ENCODE peak calls at places on chromosome 12, in five cellular contexts. One of them, this sample, is unnamed.

GRCh38 chr12:15996948-15997347 is 85.8 kb downstream of the DERA start:
- DNase-seq in upper lobe of left lung: no peak
- DNase-seq in PC-3: no peak
- DNase-seq in fibroblast of lung: no peak
- DNase-seq in endothelial cell of umbilical vein: no peak
- DNase-seq in this sample: no peak

GRCh38 chr12:131850856-131851559 is 22.8 kb downstream of the MMP17 start:
- DNase-seq in upper lobe of left lung: peak
- DNase-seq in PC-3: no peak
- DNase-seq in fibroblast of lung: no peak
- DNase-seq in endothelial cell of umbilical vein: no peak
- DNase-seq in this sample: no peak

GRCh38 chr12:120826335-120826734 is 77.8 kb downstream of the SPPL3 start:
- DNase-seq in upper lobe of left lung: no peak
- DNase-seq in PC-3: no peak
- DNase-seq in fibroblast of lung: no peak
- DNase-seq in endothelial cell of umbilical vein: no peak
- DNase-seq in this sample: no peak

GRCh38 chr12:46788247-46788887 is 37.4 kb downstream of the SLC38A4 start:
- DNase-seq in upper lobe of left lung: no peak
- DNase-seq in PC-3: no peak
- DNase-seq in fibroblast of lung: peak
- DNase-seq in endothelial cell of umbilical vein: peak
- DNase-seq in this sample: no peak

GRCh38 chr12:94762259-94762942 is 112.0 kb upstream of the TMCC3 start:
- DNase-seq in upper lobe of left lung: no peak
- DNase-seq in PC-3: peak
- DNase-seq in fibroblast of lung: no peak
- DNase-seq in endothelial cell of umbilical vein: no peak
- DNase-seq in this sample: peak

GRCh38 chr12:9064815-9065606 is 50.7 kb downstream of the A2M start:
- DNase-seq in upper lobe of left lung: peak
- DNase-seq in PC-3: peak
- DNase-seq in fibroblast of lung: peak
- DNase-seq in endothelial cell of umbilical vein: peak
- DNase-seq in this sample: no peak

GRCh38 chr12:43766291-43766690 is 7.5 kb downstream of the IRAK4 start:
- DNase-seq in upper lobe of left lung: no peak
- DNase-seq in PC-3: peak
- DNase-seq in fibroblast of lung: peak
- DNase-seq in endothelial cell of umbilical vein: no peak
- DNase-seq in this sample: no peak

GRCh38 chr12:131621701-131622421 is 89.0 kb upstream of the SFSWAP start:
- DNase-seq in upper lobe of left lung: no peak
- DNase-seq in PC-3: no peak
- DNase-seq in fibroblast of lung: no peak
- DNase-seq in endothelial cell of umbilical vein: no peak
- DNase-seq in this sample: no peak

GRCh38 chr12:64082866-64083268 is 139.2 kb downstream of the KICS2 start:
- DNase-seq in upper lobe of left lung: no peak
- DNase-seq in PC-3: no peak
- DNase-seq in fibroblast of lung: no peak
- DNase-seq in endothelial cell of umbilical vein: no peak
- DNase-seq in this sample: no peak

GRCh38 chr12:111180830-111181726 is 187.8 kb downstream of the PHETA1 start:
- DNase-seq in upper lobe of left lung: no peak
- DNase-seq in PC-3: no peak
- DNase-seq in fibroblast of lung: no peak
- DNase-seq in endothelial cell of umbilical vein: no peak
- DNase-seq in this sample: no peak

GRCh38 chr12:31585895-31586294 is 5.0 kb downstream of the DENND5B start:
- DNase-seq in upper lobe of left lung: no peak
- DNase-seq in PC-3: no peak
- DNase-seq in fibroblast of lung: no peak
- DNase-seq in endothelial cell of umbilical vein: no peak
- DNase-seq in this sample: no peak

GRCh38 chr12:31585271-31585670 is 5.7 kb downstream of the DENND5B start:
- DNase-seq in upper lobe of left lung: no peak
- DNase-seq in PC-3: peak
- DNase-seq in fibroblast of lung: peak
- DNase-seq in endothelial cell of umbilical vein: no peak
- DNase-seq in this sample: no peak

GRCh38 chr12:31588976-31589375 is 2.0 kb downstream of the DENND5B start:
- DNase-seq in upper lobe of left lung: no peak
- DNase-seq in PC-3: peak
- DNase-seq in fibroblast of lung: peak
- DNase-seq in endothelial cell of umbilical vein: peak
- DNase-seq in this sample: no peak

GRCh38 chr12:31584782-31585181 is 6.2 kb downstream of the DENND5B start:
- DNase-seq in upper lobe of left lung: no peak
- DNase-seq in PC-3: no peak
- DNase-seq in fibroblast of lung: peak
- DNase-seq in endothelial cell of umbilical vein: no peak
- DNase-seq in this sample: no peak

GRCh38 chr12:31586703-31587102 is 4.2 kb downstream of the DENND5B start:
- DNase-seq in upper lobe of left lung: no peak
- DNase-seq in PC-3: no peak
- DNase-seq in fibroblast of lung: no peak
- DNase-seq in endothelial cell of umbilical vein: no peak
- DNase-seq in this sample: no peak
- TF ChIP-seq CTCF in upper lobe of left lung: no peak
- TF ChIP-seq CTCF in PC-3: no peak
- TF ChIP-seq CTCF in fibroblast of lung: no peak
- TF ChIP-seq CTCF in endothelial cell of umbilical vein: no peak
- TF ChIP-seq CTCF in this sample: no peak

DNA sequence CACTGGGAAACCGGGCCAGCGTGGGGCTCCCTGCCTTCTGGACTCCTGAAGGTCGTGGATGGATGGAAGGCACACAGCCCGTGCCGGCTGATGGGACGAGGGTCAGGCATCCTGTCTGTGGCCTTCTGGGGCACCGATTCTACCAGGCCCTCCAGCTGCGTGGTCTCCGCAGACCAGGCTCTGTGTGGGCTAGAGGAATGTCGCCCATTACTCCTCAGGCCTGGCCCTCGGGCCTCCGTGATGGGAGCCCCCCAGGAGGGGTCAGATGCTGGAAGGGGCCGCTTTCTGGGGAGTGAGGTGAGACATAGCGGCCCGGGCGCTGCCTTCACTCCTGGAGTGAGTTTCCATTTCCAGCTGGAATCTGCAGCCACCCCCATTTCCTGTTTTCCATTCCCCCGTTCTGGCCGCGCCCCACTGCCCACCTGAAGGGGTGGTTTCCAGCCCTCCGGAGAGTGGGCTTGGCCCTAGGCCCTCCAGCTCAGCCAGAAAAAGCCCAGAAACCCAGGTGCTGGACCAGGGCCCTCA is 26.9 kb downstream of the HIP1R start:
- DNase-seq in upper lobe of left lung: no peak
- DNase-seq in PC-3: no peak
- DNase-seq in fibroblast of lung: no peak
- DNase-seq in endothelial cell of umbilical vein: no peak
- DNase-seq in this sample: no peak
- H3K27ac ChIP-seq in upper lobe of left lung: peak
- H3K27ac ChIP-seq in PC-3: no peak
- H3K27ac ChIP-seq in fibroblast of lung: no peak
- H3K27ac ChIP-seq in endothelial cell of umbilical vein: no peak
- H3K27ac ChIP-seq in this sample: peak

DNA sequence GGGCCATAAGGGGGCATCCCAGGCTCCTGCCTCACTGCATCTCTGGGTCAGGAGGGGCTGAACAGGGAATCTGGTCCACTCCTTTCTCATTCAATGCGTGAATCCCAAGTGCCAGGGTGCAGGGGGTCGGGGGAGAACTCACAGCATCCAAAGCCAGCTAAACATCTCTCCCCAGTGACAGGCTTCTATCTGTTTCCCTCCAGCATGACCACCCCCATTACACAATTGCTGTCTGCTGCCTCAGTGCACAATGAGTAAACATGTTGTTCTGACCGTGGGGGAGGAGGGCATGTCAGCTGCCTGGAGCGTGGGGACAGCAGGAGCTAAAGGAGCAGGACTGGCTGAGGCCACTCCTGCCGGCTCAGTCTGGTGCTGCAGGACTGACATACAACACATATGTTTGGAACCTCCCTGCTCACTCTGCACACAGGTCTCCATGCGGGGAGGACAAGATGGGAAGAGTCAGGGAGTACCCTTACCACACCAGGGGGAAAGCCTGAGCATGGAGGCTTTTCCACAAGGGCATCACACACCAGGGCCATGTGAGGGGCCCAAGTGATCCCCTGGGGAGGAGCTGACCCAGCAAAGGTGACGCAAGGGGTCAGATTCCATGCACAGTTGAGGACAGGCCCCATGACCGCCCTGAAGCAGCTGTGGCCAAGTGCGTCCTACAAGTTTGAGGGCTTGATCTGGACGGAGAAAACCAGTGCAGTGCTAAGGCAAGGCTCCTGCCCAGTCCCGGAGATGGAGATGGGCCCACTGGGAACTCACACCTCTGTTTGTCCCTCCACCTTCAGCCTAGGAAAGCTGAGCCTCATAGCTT is 1.4 kb downstream of the TNS2 start:
- DNase-seq in upper lobe of left lung: no peak
- DNase-seq in PC-3: no peak
- DNase-seq in fibroblast of lung: peak
- DNase-seq in endothelial cell of umbilical vein: peak
- DNase-seq in this sample: no peak
- TF ChIP-seq CTCF in upper lobe of left lung: peak
- TF ChIP-seq CTCF in PC-3: no peak
- TF ChIP-seq CTCF in fibroblast of lung: peak
- TF ChIP-seq CTCF in endothelial cell of umbilical vein: no peak
- TF ChIP-seq CTCF in this sample: no peak

GRCh38 chr12:47832263-47832933 is 12.7 kb upstream of the HDAC7 start:
- DNase-seq in upper lobe of left lung: no peak
- DNase-seq in PC-3: no peak
- DNase-seq in fibroblast of lung: no peak
- DNase-seq in endothelial cell of umbilical vein: no peak
- DNase-seq in this sample: no peak
- H3K27ac ChIP-seq in upper lobe of left lung: no peak
- H3K27ac ChIP-seq in PC-3: no peak
- H3K27ac ChIP-seq in fibroblast of lung: no peak
- H3K27ac ChIP-seq in endothelial cell of umbilical vein: no peak
- H3K27ac ChIP-seq in this sample: no peak

GRCh38 chr12:106955377-106956047 is at the start of gene TMEM263:
- DNase-seq in upper lobe of left lung: peak
- DNase-seq in PC-3: peak
- DNase-seq in fibroblast of lung: peak
- DNase-seq in endothelial cell of umbilical vein: peak
- DNase-seq in this sample: peak

GRCh38 chr12:106953352-106954260 is 2.1 kb upstream of the TMEM263 start:
- DNase-seq in upper lobe of left lung: no peak
- DNase-seq in PC-3: peak
- DNase-seq in fibroblast of lung: peak
- DNase-seq in endothelial cell of umbilical vein: peak
- DNase-seq in this sample: no peak

GRCh38 chr12:106957617-106958016 is 1.9 kb downstream of the TMEM263 start:
- DNase-seq in upper lobe of left lung: no peak
- DNase-seq in PC-3: no peak
- DNase-seq in fibroblast of lung: no peak
- DNase-seq in endothelial cell of umbilical vein: peak
- DNase-seq in this sample: no peak

GRCh38 chr12:106954462-106955376 is 988 bp upstream of the TMEM263 start:
- DNase-seq in upper lobe of left lung: peak
- DNase-seq in PC-3: no peak
- DNase-seq in fibroblast of lung: peak
- DNase-seq in endothelial cell of umbilical vein: peak
- DNase-seq in this sample: no peak

DNA sequence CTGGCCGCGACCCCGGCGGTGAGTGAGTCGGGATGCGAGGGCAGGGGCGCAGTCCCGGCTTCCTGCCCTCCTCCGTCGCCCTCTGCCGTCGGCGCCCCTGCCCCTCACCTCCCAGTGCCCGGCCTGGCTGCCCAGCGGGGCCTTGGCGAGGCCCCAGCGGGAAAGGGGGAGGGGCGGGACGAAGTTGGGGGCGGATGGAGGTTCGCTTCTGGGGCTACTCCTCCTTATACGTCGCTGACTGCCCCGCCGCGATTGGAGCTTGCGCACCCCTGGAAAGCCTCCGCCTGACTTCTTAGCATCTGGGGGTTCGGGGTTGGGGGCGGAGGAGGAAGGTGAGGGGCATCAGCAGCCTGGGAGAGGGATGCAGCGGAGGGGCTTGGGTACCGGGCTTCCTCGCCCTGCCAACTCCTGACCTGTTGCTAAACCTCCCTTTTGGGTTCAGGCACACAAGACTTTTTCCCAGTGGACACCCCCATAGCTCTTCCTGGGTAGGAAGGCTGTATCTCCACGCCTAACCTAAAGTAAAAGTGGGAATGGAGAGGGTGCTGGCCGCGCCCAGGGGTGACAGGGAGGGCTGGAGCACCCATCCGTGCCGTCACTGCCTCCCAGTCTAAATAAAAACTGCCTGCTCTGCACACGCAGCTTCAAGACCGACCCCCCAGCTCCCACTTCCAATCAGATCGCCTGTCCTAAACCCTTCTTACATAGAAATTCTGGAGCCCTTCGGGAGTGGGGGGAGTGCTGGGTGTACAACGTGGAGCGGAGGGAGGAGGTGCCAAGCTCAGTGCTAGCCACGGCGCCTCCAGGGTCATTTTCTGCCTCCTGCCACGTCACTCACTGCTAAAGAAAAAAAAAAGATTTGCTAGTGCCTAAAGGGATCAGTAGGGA is 585 bp downstream of the TMEM263 start:
- DNase-seq in upper lobe of left lung: peak
- DNase-seq in PC-3: peak
- DNase-seq in fibroblast of lung: peak
- DNase-seq in endothelial cell of umbilical vein: peak
- DNase-seq in this sample: no peak
- TF ChIP-seq CTCF in upper lobe of left lung: no peak
- TF ChIP-seq CTCF in PC-3: no peak
- TF ChIP-seq CTCF in fibroblast of lung: no peak
- TF ChIP-seq CTCF in endothelial cell of umbilical vein: no peak
- TF ChIP-seq CTCF in this sample: peak

DNA sequence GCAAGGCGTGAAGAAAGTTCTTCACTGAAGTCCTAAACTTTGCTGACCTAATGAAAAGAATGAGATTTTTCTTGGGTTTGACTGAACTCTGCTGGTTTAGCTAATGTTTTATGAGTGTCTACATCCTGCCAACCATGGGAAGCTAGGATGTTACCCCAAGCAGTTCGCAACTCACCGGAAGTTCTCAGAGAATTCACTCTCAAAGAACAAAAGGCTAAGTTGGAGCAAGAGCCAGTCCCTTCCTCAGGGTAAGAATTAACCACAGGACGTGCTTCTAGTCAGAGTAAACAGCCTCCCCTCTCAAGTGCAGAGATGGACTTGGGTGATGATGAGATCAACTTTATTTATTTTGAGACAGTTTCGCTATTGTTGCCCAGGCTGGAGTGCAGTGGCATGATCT is 37.3 kb downstream of the TCHP start:
- DNase-seq in upper lobe of left lung: no peak
- DNase-seq in PC-3: no peak
- DNase-seq in fibroblast of lung: no peak
- DNase-seq in endothelial cell of umbilical vein: peak
- DNase-seq in this sample: no peak
- H3K27ac ChIP-seq in upper lobe of left lung: no peak
- H3K27ac ChIP-seq in PC-3: no peak
- H3K27ac ChIP-seq in fibroblast of lung: no peak
- H3K27ac ChIP-seq in endothelial cell of umbilical vein: peak
- H3K27ac ChIP-seq in this sample: no peak

GRCh38 chr12:12384601-12385321 is 27.9 kb downstream of the BORCS5 start:
- DNase-seq in upper lobe of left lung: no peak
- DNase-seq in PC-3: no peak
- DNase-seq in fibroblast of lung: peak
- DNase-seq in endothelial cell of umbilical vein: no peak
- DNase-seq in this sample: no peak
- TF ChIP-seq CTCF in upper lobe of left lung: no peak
- TF ChIP-seq CTCF in PC-3: no peak
- TF ChIP-seq CTCF in fibroblast of lung: no peak
- TF ChIP-seq CTCF in endothelial cell of umbilical vein: no peak
- TF ChIP-seq CTCF in this sample: no peak

This sample was measured in Panc1.